ENCODE peak calls at places on chromosomes 16 and 17, in five cellular contexts. One of them, this sample, is unnamed.

GRCh38 chr16:47046726-47047602 is 73.5 kb upstream of the DNAJA2 start:
- DNase-seq in cardiac muscle cell: no peak
- DNase-seq in astrocyte of the spinal cord: no peak
- DNase-seq in iris pigment epithelial cell: no peak
- DNase-seq in GM18507: no peak
- DNase-seq in this sample: no peak

GRCh38 chr17:83064021-83064731 is 15.2 kb upstream of the METRNL start:
- DNase-seq in cardiac muscle cell: no peak
- DNase-seq in GM18507: no peak
- DNase-seq in astrocyte of the spinal cord: no peak
- DNase-seq in iris pigment epithelial cell: no peak
- DNase-seq in this sample: no peak

GRCh38 chr17:27818311-27819170 is 18.2 kb upstream of the NOS2 start:
- DNase-seq in GM18507: no peak
- DNase-seq in cardiac muscle cell: no peak
- DNase-seq in astrocyte of the spinal cord: no peak
- DNase-seq in iris pigment epithelial cell: no peak
- DNase-seq in this sample: no peak

GRCh38 chr17:39132192-39132600 is 19.2 kb downstream of the PLXDC1 start:
- DNase-seq in cardiac muscle cell: no peak
- DNase-seq in astrocyte of the spinal cord: peak; percentile 57
- DNase-seq in GM18507: no peak
- DNase-seq in iris pigment epithelial cell: peak; percentile 51
- DNase-seq in this sample: no peak

GRCh38 chr17:5000237-5000639 is 2.5 kb downstream of the KIF1C start:
- DNase-seq in GM18507: no peak
- DNase-seq in astrocyte of the spinal cord: no peak
- DNase-seq in cardiac muscle cell: peak; percentile 54
- DNase-seq in iris pigment epithelial cell: no peak
- DNase-seq in this sample: no peak

GRCh38 chr16:56190903-56191806 is at the start of gene GNAO1:
- DNase-seq in astrocyte of the spinal cord: peak; percentile 9
- DNase-seq in GM18507: peak; percentile 15
- DNase-seq in iris pigment epithelial cell: peak; percentile 43
- DNase-seq in cardiac muscle cell: peak; percentile 89
- DNase-seq in this sample: peak; percentile 18

GRCh38 chr17:79078476-79079190 is 4.0 kb downstream of the ENGASE start:
- DNase-seq in astrocyte of the spinal cord: no peak
- DNase-seq in cardiac muscle cell: no peak
- DNase-seq in GM18507: no peak
- DNase-seq in iris pigment epithelial cell: no peak
- DNase-seq in this sample: no peak

GRCh38 chr17:17892009-17892408 is 55.2 kb upstream of the SREBF1 start:
- DNase-seq in astrocyte of the spinal cord: no peak
- DNase-seq in GM18507: no peak
- DNase-seq in cardiac muscle cell: no peak
- DNase-seq in iris pigment epithelial cell: no peak
- DNase-seq in this sample: no peak

GRCh38 chr17:20293501-20293900 is 173.8 kb downstream of the LGALS9B start:
- DNase-seq in GM18507: no peak
- DNase-seq in astrocyte of the spinal cord: no peak
- DNase-seq in cardiac muscle cell: no peak
- DNase-seq in iris pigment epithelial cell: no peak
- DNase-seq in this sample: no peak

GRCh38 chr17:46968224-46968834 is 10.7 kb downstream of the RPRML start:
- DNase-seq in cardiac muscle cell: no peak
- DNase-seq in GM18507: no peak
- DNase-seq in astrocyte of the spinal cord: no peak
- DNase-seq in iris pigment epithelial cell: no peak
- DNase-seq in this sample: no peak

GRCh38 chr17:45782889-45783592 is 1.1 kb upstream of the CRHR1 start:
- DNase-seq in iris pigment epithelial cell: peak; percentile 18
- DNase-seq in GM18507: no peak
- DNase-seq in cardiac muscle cell: peak; percentile 65
- DNase-seq in astrocyte of the spinal cord: no peak
- DNase-seq in this sample: no peak

GRCh38 chr16:85171809-85172464 is 59.7 kb upstream of the CIBAR2 start:
- DNase-seq in astrocyte of the spinal cord: no peak
- DNase-seq in iris pigment epithelial cell: peak; percentile 33
- DNase-seq in cardiac muscle cell: no peak
- DNase-seq in GM18507: no peak
- DNase-seq in this sample: no peak

GRCh38 chr16:86557587-86557986 is 2.6 kb upstream of the MTHFSD start:
- DNase-seq in iris pigment epithelial cell: no peak
- DNase-seq in GM18507: no peak
- DNase-seq in astrocyte of the spinal cord: no peak
- DNase-seq in cardiac muscle cell: no peak
- DNase-seq in this sample: no peak

GRCh38 chr17:31530391-31530990 is 139.0 kb downstream of the RAB11FIP4 start:
- DNase-seq in cardiac muscle cell: no peak
- DNase-seq in iris pigment epithelial cell: no peak
- DNase-seq in GM18507: no peak
- DNase-seq in astrocyte of the spinal cord: no peak
- DNase-seq in this sample: no peak

GRCh38 chr17:4696432-4696796 is 7.5 kb downstream of the PELP1 start:
- DNase-seq in GM18507: no peak
- DNase-seq in iris pigment epithelial cell: no peak
- DNase-seq in cardiac muscle cell: no peak
- DNase-seq in astrocyte of the spinal cord: no peak
- DNase-seq in this sample: no peak

GRCh38 chr16:79468236-79468635 is 132.3 kb downstream of the MAF start:
- DNase-seq in GM18507: no peak
- DNase-seq in cardiac muscle cell: no peak
- DNase-seq in iris pigment epithelial cell: no peak
- DNase-seq in astrocyte of the spinal cord: no peak
- DNase-seq in this sample: no peak

GRCh38 chr16:21610766-21611165 is 11.4 kb downstream of the METTL9 start:
- DNase-seq in cardiac muscle cell: no peak
- DNase-seq in iris pigment epithelial cell: no peak
- DNase-seq in astrocyte of the spinal cord: no peak
- DNase-seq in GM18507: no peak
- DNase-seq in this sample: no peak

GRCh38 chr17:28724500-28725165 is 1.4 kb downstream of the TLCD1 start:
- DNase-seq in GM18507: no peak
- DNase-seq in astrocyte of the spinal cord: peak; percentile 16
- DNase-seq in cardiac muscle cell: no peak
- DNase-seq in iris pigment epithelial cell: no peak
- DNase-seq in this sample: no peak

GRCh38 chr17:8409966-8410881 is 12.6 kb upstream of the RNF222 start:
- DNase-seq in cardiac muscle cell: peak; percentile 94
- DNase-seq in astrocyte of the spinal cord: peak; percentile 82
- DNase-seq in GM18507: peak; percentile 51
- DNase-seq in iris pigment epithelial cell: peak; percentile 76
- DNase-seq in this sample: peak; percentile 89

GRCh38 chr17:26774291-26775218 is 519.4 kb upstream of the WSB1 start:
- DNase-seq in iris pigment epithelial cell: no peak
- DNase-seq in GM18507: no peak
- DNase-seq in astrocyte of the spinal cord: no peak
- DNase-seq in cardiac muscle cell: no peak
- DNase-seq in this sample: no peak

GRCh38 chr16:80751167-80751566 is 53.2 kb downstream of the CDYL2 start:
- DNase-seq in iris pigment epithelial cell: peak; percentile 36
- DNase-seq in GM18507: no peak
- DNase-seq in cardiac muscle cell: no peak
- DNase-seq in astrocyte of the spinal cord: peak; percentile 61
- DNase-seq in this sample: no peak

GRCh38 chr16:10776280-10776679 is 32.6 kb downstream of the NUBP1 start:
- DNase-seq in iris pigment epithelial cell: no peak
- DNase-seq in cardiac muscle cell: no peak
- DNase-seq in GM18507: peak; percentile 50
- DNase-seq in astrocyte of the spinal cord: no peak
- DNase-seq in this sample: no peak

GRCh38 chr17:10745231-10745630 is 15.4 kb upstream of the TMEM220 start:
- DNase-seq in iris pigment epithelial cell: no peak
- DNase-seq in cardiac muscle cell: no peak
- DNase-seq in GM18507: no peak
- DNase-seq in astrocyte of the spinal cord: no peak
- DNase-seq in this sample: no peak

GRCh38 chr17:60128171-60128859 is 21.5 kb upstream of the CA4 start:
- DNase-seq in astrocyte of the spinal cord: no peak
- DNase-seq in iris pigment epithelial cell: no peak
- DNase-seq in cardiac muscle cell: no peak
- DNase-seq in GM18507: no peak
- DNase-seq in this sample: no peak

GRCh38 chr16:23320695-23321094 is 18.6 kb downstream of the SCNN1B start:
- DNase-seq in cardiac muscle cell: no peak
- DNase-seq in GM18507: no peak
- DNase-seq in astrocyte of the spinal cord: no peak
- DNase-seq in iris pigment epithelial cell: no peak
- DNase-seq in this sample: no peak

GRCh38 chr16:83530293-83530692 is 277.5 kb upstream of the HSBP1 start:
- DNase-seq in iris pigment epithelial cell: peak; percentile 13
- DNase-seq in astrocyte of the spinal cord: no peak
- DNase-seq in cardiac muscle cell: no peak
- DNase-seq in GM18507: no peak
- DNase-seq in this sample: no peak

GRCh38 chr16:87919681-87919994 is 16.7 kb downstream of the CA5A start:
- DNase-seq in iris pigment epithelial cell: no peak
- DNase-seq in cardiac muscle cell: no peak
- DNase-seq in astrocyte of the spinal cord: no peak
- DNase-seq in GM18507: no peak
- DNase-seq in this sample: no peak

This sample was measured in NCI-H446.